ENCODE peak calls at places on chromosomes 7 and 10, in ten cellular contexts. L, U, J, Z, X, M, F, K, S and H are unnamed samples.

GRCh38 chr7:139867847-139868246 is 38.8 kb downstream of the TBXAS1 start:
- DNase-seq in J (no peak), Z (no peak), U (no peak), X (no peak), M (no peak), F (no peak), S (no peak), L (no peak), K (no peak), H (no peak)

GRCh38 chr7:142811154-142811737 is 40.5 kb downstream of the PRSS2 start:
- DNase-seq in U (no peak), J (no peak), L (peak), K (no peak), F (no peak), Z (no peak), S (peak), X (peak), M (no peak), H (no peak)

GRCh38 chr10:24723788-24724380 is at the start of gene ARHGAP21:
- DNase-seq in L (peak), Z (peak), X (no peak), K (peak), M (peak), U (peak), F (peak), J (peak), S (no peak), H (peak)

GRCh38 chr10:102726274-102726673 is 11.8 kb downstream of the SFXN2 start:
- DNase-seq in S (no peak), F (peak), M (peak), K (no peak), Z (no peak), X (no peak), U (no peak), J (no peak), L (peak), H (no peak)

GRCh38 chr10:13100349-13101294 is 659 bp downstream of the OPTN start:
- DNase-seq in J (peak), U (peak), K (peak), F (peak), X (peak), L (peak), M (peak), Z (no peak), S (no peak), H (peak)

GRCh38 chr7:78953090-78953489 is 500.4 kb downstream of the MAGI2 start:
- DNase-seq in K (no peak), M (no peak), F (no peak), U (no peak), Z (no peak), J (no peak), L (no peak), S (no peak), X (no peak), H (no peak)

GRCh38 chr7:150322833-150323681 is at the start of the genes ACTR3C and LRRC61:
- DNase-seq in U (peak), L (no peak), J (peak), F (peak), Z (peak), M (peak), K (peak), S (no peak), X (peak), H (peak)

GRCh38 chr10:22389856-22390589 is 44.7 kb downstream of the SPAG6 start:
- DNase-seq in K (no peak), J (no peak), S (no peak), M (no peak), F (no peak), U (no peak), X (no peak), Z (no peak), L (no peak), H (no peak)

GRCh38 chr10:74963549-74963948 is 137.1 kb downstream of the KAT6B start:
- DNase-seq in K (no peak), S (no peak), L (no peak), J (no peak), Z (no peak), U (no peak), F (no peak), M (no peak), X (no peak), H (no peak)

GRCh38 chr7:150788474-150789269 is 11.5 kb downstream of the TMEM176B start:
- DNase-seq in L (peak), Z (peak), S (no peak), K (peak), X (no peak), U (no peak), F (no peak), J (peak), M (no peak), H (peak)

GRCh38 chr7:143936087-143937009 is 1.3 kb downstream of the OR2F2 start:
- DNase-seq in X (no peak), U (no peak), M (no peak), K (no peak), J (no peak), S (no peak), L (peak), Z (no peak), F (peak), H (no peak)

GRCh38 chr10:61992683-61993629 is 91.5 kb downstream of the ARID5B start:
- DNase-seq in Z (no peak), M (peak), K (no peak), F (peak), U (peak), L (peak), X (peak), J (no peak), S (peak), H (peak)

GRCh38 chr10:48658243-48658888 is 26.3 kb upstream of the WDFY4 start:
- DNase-seq in F (peak), X (peak), S (peak), J (peak), K (peak), U (peak), L (peak), Z (peak), M (peak), H (peak)

GRCh38 chr7:152601305-152601798 is 74.6 kb downstream of the XRCC2 start:
- DNase-seq in K (no peak), F (no peak), U (no peak), Z (no peak), M (no peak), X (no peak), L (peak), S (no peak), J (no peak), H (no peak)

GRCh38 chr10:121069061-121069850 is 218.1 kb downstream of the WDR11 start:
- DNase-seq in J (no peak), M (no peak), Z (no peak), F (peak), K (no peak), L (no peak), U (no peak), X (no peak), S (peak), H (no peak)

GRCh38 chr10:28769147-28769604 is 91.9 kb downstream of the BAMBI start:
- DNase-seq in J (no peak), K (no peak), M (no peak), U (no peak), F (no peak), X (no peak), L (no peak), Z (no peak), S (no peak), H (no peak)

GRCh38 chr7:129561677-129562424 is 49.7 kb upstream of the NRF1 start:
- DNase-seq in U (no peak), Z (no peak), L (no peak), X (no peak), J (no peak), K (no peak), S (peak), F (no peak), M (no peak), H (no peak)

GRCh38 chr10:77391605-77392235 is 245.9 kb downstream of the KCNMA1 start:
- DNase-seq in X (no peak), J (peak), Z (peak), S (peak), F (peak), U (peak), L (peak), K (peak), M (peak), H (peak)
- H3K4me3 ChIP-seq in X (no peak), J (no peak), Z (no peak), S (no peak), F (no peak), U (no peak), L (no peak), K (no peak), M (no peak), H (no peak)

GRCh38 chr10:124605856-124606812 is 138.0 kb downstream of the FAM53B start:
- DNase-seq in Z (peak), J (peak), L (no peak), M (no peak), F (peak), X (no peak), S (no peak), U (no peak), K (no peak), H (no peak)

GRCh38 chr10:124606822-124607221 is 137.4 kb downstream of the FAM53B start:
- DNase-seq in K (no peak), J (peak), F (no peak), X (no peak), L (no peak), S (no peak), U (no peak), M (no peak), Z (peak), H (no peak)

GRCh38 chr10:124607693-124608092 is 136.5 kb downstream of the FAM53B start:
- DNase-seq in Z (peak), S (no peak), M (no peak), J (no peak), K (no peak), F (no peak), X (no peak), U (no peak), L (no peak), H (no peak)

GRCh38 chr10:124609698-124610097 is 134.5 kb downstream of the FAM53B start:
- DNase-seq in M (no peak), Z (no peak), J (no peak), U (no peak), S (no peak), X (no peak), L (no peak), F (no peak), K (no peak), H (no peak)

GRCh38 chr10:124608093-124608721 is 136.0 kb downstream of the FAM53B start:
- DNase-seq in Z (no peak), X (no peak), U (no peak), K (no peak), F (no peak), L (no peak), S (no peak), M (no peak), J (no peak), H (no peak)
- H3K27ac ChIP-seq in Z (no peak), X (no peak), U (no peak), K (no peak), F (no peak), L (no peak), S (no peak), M (no peak), J (no peak), H (no peak)

DNA sequence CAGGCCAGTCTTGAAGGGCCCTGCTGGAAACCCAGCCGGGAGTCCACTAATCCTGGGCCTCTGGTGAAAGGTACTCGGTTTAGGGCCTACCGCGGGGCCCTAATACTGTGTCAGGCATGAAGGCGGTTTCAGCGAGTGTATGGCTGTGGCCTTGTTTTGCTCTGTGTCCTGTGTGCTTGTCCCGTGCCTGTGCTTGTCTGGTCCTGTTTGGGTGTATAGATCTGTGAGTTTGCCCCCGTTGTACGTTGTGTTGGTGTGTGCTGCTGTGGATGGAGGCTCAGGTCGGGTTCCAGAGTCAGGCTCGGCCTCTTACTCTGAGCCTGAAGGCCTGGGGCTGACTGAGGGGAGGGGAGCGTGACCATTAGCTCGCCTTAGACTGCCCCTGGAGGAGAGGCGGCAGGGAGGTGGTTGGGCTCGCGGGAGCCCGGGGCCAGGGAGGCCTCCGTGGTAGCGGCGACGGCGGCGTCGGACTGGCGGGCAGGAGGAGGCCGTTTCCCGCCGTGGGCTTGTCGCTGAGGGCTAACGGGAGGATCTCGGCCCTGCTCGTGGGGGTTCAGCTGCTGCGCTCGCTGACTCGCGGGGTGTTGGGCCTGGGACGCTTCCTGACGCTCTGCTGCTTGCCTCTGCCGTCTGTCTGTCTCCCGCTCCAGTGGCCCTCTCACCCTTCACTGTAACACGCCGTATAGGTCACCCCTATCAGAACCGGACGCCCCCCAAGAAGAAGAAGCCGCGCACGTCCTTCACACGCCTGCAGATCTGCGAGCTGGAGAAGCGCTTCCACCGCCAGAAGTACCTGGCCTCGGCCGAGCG is 2.6 kb downstream of the TLX1 start:
- DNase-seq in J (no peak), F (no peak), K (no peak), X (no peak), M (no peak), S (no peak), U (no peak), Z (no peak), L (no peak), H (no peak)
- H3K4me3 ChIP-seq in J (peak), F (no peak), K (no peak), X (no peak), M (no peak), S (no peak), U (no peak), Z (peak), L (no peak), H (peak)

GRCh38 chr7:17986826-17987225 is 40.8 kb downstream of the PRPS1L1 start:
- DNase-seq in X (no peak), L (peak), J (no peak), Z (no peak), F (no peak), M (no peak), U (no peak), S (no peak), K (no peak), H (no peak)
- H3K27ac ChIP-seq in X (no peak), L (no peak), J (peak), Z (peak), F (no peak), M (no peak), U (no peak), S (no peak), K (no peak), H (peak)

DNA sequence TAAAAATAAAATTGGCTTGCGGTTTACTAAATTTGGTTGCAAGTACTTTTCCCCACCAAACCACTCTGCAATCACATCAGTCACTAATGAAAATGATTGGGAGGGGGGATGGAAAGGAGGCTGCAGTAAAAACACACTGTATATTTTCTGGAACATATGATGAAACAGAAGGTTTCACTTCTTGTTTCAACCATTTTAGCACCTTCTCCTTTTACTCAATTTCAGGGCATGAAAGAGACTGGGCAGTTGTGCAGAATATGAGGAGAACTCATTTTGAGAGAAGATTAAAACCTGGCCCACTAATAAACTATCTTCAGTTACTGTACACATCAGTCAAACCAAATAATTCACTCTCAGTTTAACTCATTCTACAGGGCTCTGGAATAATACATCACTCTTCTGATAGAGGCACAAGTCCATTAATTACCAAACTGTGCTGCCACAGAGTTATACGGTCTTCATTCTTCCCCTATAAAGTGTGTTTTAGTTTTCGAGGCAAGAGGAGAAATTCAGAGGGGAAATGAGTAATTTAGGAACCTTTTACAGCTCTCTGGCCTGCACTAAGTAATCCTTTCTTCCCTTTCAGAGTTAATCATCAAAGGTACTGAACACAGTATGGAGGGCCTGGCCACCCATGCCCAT is 25.5 kb downstream of the JAZF1 start:
- DNase-seq in X (no peak), K (no peak), U (no peak), L (peak), S (peak), F (no peak), Z (no peak), M (no peak), J (no peak), H (no peak)
- H3K4me3 ChIP-seq in X (no peak), K (no peak), U (no peak), L (peak), S (no peak), F (no peak), Z (no peak), M (no peak), J (no peak), H (no peak)

GRCh38 chr7:134787720-134788119 is 8.3 kb downstream of the CALD1 start:
- DNase-seq in Z (no peak), U (no peak), X (no peak), L (no peak), F (no peak), M (no peak), K (no peak), S (no peak), J (no peak), H (no peak)

GRCh38 chr7:134784251-134785049 is 5.0 kb downstream of the CALD1 start:
- DNase-seq in U (no peak), M (no peak), J (no peak), K (no peak), X (no peak), F (no peak), L (no peak), S (no peak), Z (no peak), H (no peak)

GRCh38 chr7:134787064-134787463 is 7.6 kb downstream of the CALD1 start:
- DNase-seq in F (no peak), S (no peak), U (no peak), M (no peak), L (peak), Z (no peak), K (no peak), J (no peak), X (no peak), H (no peak)

GRCh38 chr7:134788191-134788590 is 8.8 kb downstream of the CALD1 start:
- DNase-seq in U (no peak), X (no peak), F (no peak), K (no peak), Z (no peak), M (no peak), S (no peak), J (no peak), L (no peak), H (no peak)

GRCh38 chr7:134785842-134786241 is 6.4 kb downstream of the CALD1 start:
- DNase-seq in F (no peak), J (no peak), S (no peak), M (no peak), L (no peak), X (no peak), K (no peak), Z (no peak), U (no peak), H (no peak)
- H3K27ac ChIP-seq in F (no peak), J (peak), S (no peak), M (no peak), L (no peak), X (no peak), K (peak), Z (peak), U (no peak), H (peak)

DNA sequence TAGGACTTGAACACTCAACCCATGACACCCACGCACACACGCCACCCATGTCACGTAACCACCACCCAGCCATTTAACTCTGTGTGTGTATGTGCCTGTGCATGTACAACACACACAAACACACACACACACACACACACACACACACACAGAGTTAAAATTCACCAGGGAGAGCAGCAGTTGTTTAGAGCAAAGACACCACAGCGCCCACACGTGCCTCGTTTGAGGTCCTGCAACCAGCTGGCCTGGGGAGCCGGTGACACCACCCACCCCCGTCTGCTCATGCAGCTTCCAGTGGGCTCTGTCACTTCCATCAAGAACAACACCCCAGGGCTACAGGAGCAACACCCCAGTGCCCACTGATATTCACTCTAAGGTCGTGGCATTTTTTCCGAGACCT is 97.4 kb downstream of the ELFN1 start:
- DNase-seq in L (peak), M (no peak), F (no peak), U (no peak), K (no peak), Z (no peak), S (no peak), J (no peak), X (no peak), H (no peak)
- H3K4me3 ChIP-seq in L (no peak), M (no peak), F (no peak), U (no peak), K (no peak), Z (no peak), S (no peak), J (no peak), X (no peak), H (no peak)

GRCh38 chr7:7969306-7970112 is 913 bp downstream of the GLCCI1 start:
- DNase-seq in L (peak), U (peak), S (no peak), F (peak), K (peak), J (peak), M (peak), Z (peak), X (peak), H (peak)

GRCh38 chr7:7971308-7972040 is 2.9 kb downstream of the GLCCI1 start:
- DNase-seq in L (no peak), Z (no peak), K (no peak), J (no peak), U (no peak), S (no peak), M (no peak), X (no peak), F (no peak), H (no peak)

GRCh38 chr7:7970113-7970619 is 1.6 kb downstream of the GLCCI1 start:
- DNase-seq in F (no peak), K (no peak), X (no peak), U (no peak), S (no peak), Z (no peak), L (peak), J (no peak), M (no peak), H (no peak)

GRCh38 chr7:7972128-7972527 is 3.5 kb downstream of the GLCCI1 start:
- DNase-seq in U (no peak), Z (no peak), J (no peak), S (no peak), L (no peak), X (peak), M (no peak), K (no peak), F (no peak), H (no peak)

DNA sequence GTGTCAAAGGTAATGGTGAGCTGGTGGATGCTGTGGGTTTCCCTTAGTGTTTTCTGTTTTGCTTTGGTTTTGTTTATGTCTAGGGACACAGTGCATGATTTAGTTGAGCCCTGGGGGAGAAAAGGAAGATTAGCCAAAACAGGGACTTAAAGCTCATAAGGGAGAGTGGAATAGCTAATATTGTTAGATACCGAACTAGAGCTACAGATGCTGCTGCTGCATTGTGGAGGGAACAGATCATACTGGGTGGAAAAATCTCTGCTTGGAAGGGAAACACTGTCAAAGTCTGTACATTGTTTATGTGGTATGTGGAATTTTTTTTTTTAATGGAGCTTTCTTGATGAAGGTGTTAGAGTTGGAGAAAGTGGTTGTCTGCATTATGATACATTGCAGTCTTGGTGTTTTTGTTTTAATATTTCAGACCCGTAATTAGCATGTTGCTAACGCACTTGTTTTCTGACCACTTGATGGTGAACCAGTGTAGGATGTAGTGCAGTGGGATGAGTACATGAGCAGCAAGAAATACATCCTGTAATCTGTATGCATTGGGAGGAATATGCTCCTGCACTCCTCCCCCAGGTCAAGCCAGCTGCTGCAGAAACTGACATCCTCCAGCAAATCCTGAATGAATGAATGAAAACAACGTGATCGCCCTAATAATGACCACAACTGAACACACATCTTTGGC is 2.2 kb downstream of the GLCCI1 start:
- DNase-seq in S (no peak), X (peak), J (no peak), L (peak), M (no peak), F (no peak), K (no peak), Z (no peak), U (no peak), H (no peak)
- H3K27ac ChIP-seq in S (peak), X (peak), J (no peak), L (no peak), M (no peak), F (no peak), K (no peak), Z (peak), U (peak), H (no peak)